ENCODE peak calls at places on chromosomes 12 and 14, in nine cellular contexts. R is GM23338, N is GM12892, H is breast epithelium, O is sigmoid colon, V is HCT116, K is suprapubic skin, Y is spleen, W is transverse colon. J is an unnamed sample.

GRCh38 chr12:28645436-28645835 is 455.2 kb downstream of the CCDC91 start:
- DNase-seq in R (no peak), N (no peak), H (no peak), O (no peak), V (no peak), K (peak), Y (no peak), W (no peak), J (no peak)

GRCh38 chr14:68958553-68958952 is 20.5 kb downstream of the ACTN1 start:
- DNase-seq in R (no peak), N (no peak), H (no peak), O (no peak), V (no peak), K (no peak), Y (no peak), W (no peak), J (no peak)

GRCh38 chr14:56300495-56300894 is 182.3 kb downstream of the PELI2 start:
- DNase-seq in R (no peak), N (no peak), H (no peak), O (no peak), V (no peak), K (no peak), Y (no peak), W (no peak), J (no peak)

GRCh38 chr12:91704446-91704845 is 441.2 kb downstream of the BTG1 start:
- DNase-seq in R (no peak), N (no peak), H (no peak), O (no peak), V (no peak), K (no peak), Y (no peak), W (no peak), J (no peak)

GRCh38 chr14:91305650-91306431 is 61.3 kb upstream of the GPR68 start:
- DNase-seq in R (peak), N (no peak), H (no peak), O (no peak), V (no peak), K (no peak), Y (peak), W (no peak), J (no peak)

GRCh38 chr12:28034271-28034670 is 61.7 kb upstream of the PTHLH start:
- DNase-seq in R (no peak), N (no peak), H (no peak), O (no peak), V (no peak), K (no peak), Y (no peak), W (no peak), J (no peak)

GRCh38 chr14:103483600-103483999 is 39.0 kb downstream of the CKB start:
- DNase-seq in R (no peak), N (no peak), H (no peak), O (no peak), V (no peak), K (no peak), Y (no peak), W (no peak), J (no peak)

GRCh38 chr12:104458645-104459555 is 2.2 kb downstream of the CHST11 start:
- DNase-seq in R (peak), N (no peak), H (no peak), O (no peak), V (no peak), K (no peak), Y (peak), W (peak), J (peak)

GRCh38 chr12:130656411-130656810 is 59.7 kb downstream of the RIMBP2 start:
- DNase-seq in R (no peak), N (no peak), H (no peak), O (no peak), V (no peak), K (no peak), Y (peak), W (no peak), J (no peak)

GRCh38 chr12:106924458-106924857 is 31.2 kb upstream of the TMEM263 start:
- DNase-seq in R (no peak), N (no peak), H (no peak), O (no peak), V (no peak), K (no peak), Y (no peak), W (no peak), J (no peak)

GRCh38 chr14:60561845-60562746 is 53.1 kb downstream of the SIX6 start:
- DNase-seq in R (peak), N (peak), H (no peak), O (peak), V (peak), K (no peak), Y (no peak), W (peak), J (peak)

GRCh38 chr12:89863332-89863938 is 154.8 kb upstream of the ATP2B1 start:
- DNase-seq in R (no peak), N (no peak), H (no peak), O (no peak), V (no peak), K (no peak), Y (no peak), W (no peak), J (no peak)

GRCh38 chr14:102182190-102182589 is 42.5 kb downstream of the WDR20 start:
- DNase-seq in R (no peak), N (no peak), H (no peak), O (no peak), V (no peak), K (no peak), Y (no peak), W (no peak), J (no peak)

GRCh38 chr14:94307410-94307992 is 14.4 kb upstream of the SERPINA10 start:
- DNase-seq in R (peak), N (no peak), H (no peak), O (no peak), V (peak), K (no peak), Y (no peak), W (no peak), J (no peak)

DNA sequence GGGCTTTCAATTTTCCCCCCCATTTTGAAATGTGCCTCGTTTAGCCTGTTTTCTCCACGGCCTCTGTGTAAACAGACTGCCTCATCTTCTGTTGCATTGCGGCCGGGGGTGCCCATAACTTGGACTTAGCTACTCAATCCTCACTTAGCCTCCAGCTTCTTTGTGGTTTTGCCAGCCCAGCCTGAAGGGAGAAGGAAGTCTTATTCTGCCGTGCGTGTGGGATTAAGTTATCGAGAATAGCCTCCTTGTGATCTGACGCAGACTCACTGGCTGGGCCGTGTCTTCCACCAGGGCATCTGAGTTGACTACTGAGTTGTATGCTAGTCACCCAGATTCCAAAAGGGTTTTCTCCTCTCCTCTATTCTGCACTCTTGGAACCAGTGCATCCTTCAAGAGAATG is 8.1 kb downstream of the PRKAB1 start:
- DNase-seq in R (no peak), N (no peak), H (no peak), O (no peak), V (no peak), K (no peak), Y (peak), W (no peak), J (no peak)
- TF ChIP-seq POLR2AphosphoS5 in R (no peak), N (no peak), H (no peak), O (no peak), V (no peak), K (no peak), Y (no peak), W (no peak), J (no peak)

GRCh38 chr12:51245476-51246253 is 7.0 kb downstream of the DAZAP2 start:
- DNase-seq in R (no peak), N (no peak), H (no peak), O (no peak), V (no peak), K (peak), Y (no peak), W (no peak), J (no peak)
- TF ChIP-seq POLR2AphosphoS5 in R (no peak), N (no peak), H (no peak), O (no peak), V (no peak), K (no peak), Y (no peak), W (no peak), J (no peak)

DNA sequence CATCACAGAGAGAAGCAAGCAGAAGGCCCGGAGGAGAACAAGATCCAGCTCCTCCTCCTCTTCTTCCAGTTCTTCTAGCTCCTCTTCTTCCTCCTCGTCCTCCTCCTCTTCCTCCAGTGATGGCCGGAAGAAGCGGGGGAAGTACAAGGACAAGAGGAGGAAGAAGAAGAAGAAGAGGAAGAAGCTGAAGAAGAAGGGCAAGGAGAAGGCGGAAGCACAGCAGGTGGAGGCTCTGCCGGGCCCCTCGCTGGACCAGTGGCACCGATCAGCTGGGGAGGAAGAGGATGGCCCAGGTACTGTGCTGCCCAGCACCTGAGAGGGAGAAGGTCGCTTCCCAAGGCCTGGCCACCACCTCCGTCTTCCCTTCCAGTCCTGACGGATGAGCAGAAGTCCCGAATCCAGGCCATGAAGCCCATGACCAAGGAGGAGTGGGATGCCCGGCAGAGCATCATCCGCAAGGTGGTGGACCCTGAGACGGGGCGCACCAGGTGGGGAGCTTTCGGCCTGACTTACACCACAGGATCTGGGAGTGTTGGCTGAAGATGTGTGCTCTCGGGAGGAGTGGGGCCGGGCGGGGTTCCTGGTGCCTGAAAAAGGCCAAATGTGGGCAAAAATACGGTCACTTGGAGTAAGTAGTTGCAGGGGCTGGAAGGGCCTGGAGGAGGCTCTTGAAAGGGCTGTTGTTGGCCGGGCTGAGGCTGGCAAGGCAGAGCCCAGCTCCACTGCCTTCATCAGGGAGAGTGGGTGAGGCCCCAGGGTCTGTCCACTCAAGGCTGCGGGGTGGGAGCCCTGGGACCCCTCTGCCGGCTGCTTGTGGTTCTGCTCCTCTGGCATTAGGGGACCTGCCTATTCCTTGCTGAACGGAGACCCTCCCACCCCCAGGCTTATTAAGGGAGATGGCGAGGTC is 1.4 kb downstream of the ARL6IP4 start:
- DNase-seq in R (no peak), N (no peak), H (no peak), O (no peak), V (no peak), K (peak), Y (peak), W (no peak), J (no peak)
- TF ChIP-seq POLR2AphosphoS5 in R (no peak), N (no peak), H (no peak), O (no peak), V (peak), K (no peak), Y (no peak), W (no peak), J (no peak)

GRCh38 chr12:56224102-56224701 is at the start of gene NABP2:
- DNase-seq in R (peak), N (peak), H (peak), O (peak), V (peak), K (peak), Y (peak), W (peak), J (peak)
- TF ChIP-seq POLR2AphosphoS5 in R (peak), N (peak), H (peak), O (peak), V (peak), K (peak), Y (peak), W (peak), J (peak)

DNA sequence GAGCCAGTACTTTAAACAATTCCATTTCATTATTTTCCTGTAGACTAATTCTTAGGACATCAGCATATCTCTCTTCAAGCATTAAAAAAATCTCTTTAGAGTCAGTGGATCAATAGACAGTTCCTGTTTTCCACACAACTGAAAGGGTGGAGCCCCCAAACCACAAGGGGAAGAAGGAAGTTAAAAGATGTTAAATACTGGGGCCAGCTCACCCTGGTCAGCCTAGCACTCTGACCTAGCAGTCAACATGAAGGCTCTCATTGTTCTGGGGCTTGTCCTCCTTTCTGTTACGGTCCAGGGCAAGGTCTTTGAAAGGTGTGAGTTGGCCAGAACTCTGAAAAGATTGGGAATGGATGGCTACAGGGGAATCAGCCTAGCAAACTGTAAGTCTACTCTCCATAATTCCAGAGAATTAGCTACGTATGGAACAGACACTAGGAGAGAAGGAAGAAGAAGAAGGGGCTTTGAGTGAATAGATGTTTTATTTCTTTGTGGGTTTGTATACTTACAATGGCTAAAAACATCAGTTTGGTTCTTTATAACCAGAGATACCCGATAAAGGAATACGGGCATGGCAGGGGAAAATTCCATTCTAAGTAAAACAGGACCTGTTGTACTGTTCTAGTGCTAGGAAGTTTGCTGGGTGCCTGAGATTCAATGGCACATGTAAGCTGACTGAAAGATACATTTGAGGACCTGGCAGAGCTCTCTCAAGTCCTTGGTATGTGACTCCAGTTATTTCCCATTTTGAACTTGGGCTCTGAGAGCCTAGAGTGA is at the start of gene LYZ:
- DNase-seq in R (peak), N (no peak), H (no peak), O (no peak), V (no peak), K (no peak), Y (no peak), W (peak), J (no peak)
- TF ChIP-seq POLR2AphosphoS5 in R (no peak), N (no peak), H (no peak), O (no peak), V (no peak), K (no peak), Y (no peak), W (no peak), J (no peak)

DNA sequence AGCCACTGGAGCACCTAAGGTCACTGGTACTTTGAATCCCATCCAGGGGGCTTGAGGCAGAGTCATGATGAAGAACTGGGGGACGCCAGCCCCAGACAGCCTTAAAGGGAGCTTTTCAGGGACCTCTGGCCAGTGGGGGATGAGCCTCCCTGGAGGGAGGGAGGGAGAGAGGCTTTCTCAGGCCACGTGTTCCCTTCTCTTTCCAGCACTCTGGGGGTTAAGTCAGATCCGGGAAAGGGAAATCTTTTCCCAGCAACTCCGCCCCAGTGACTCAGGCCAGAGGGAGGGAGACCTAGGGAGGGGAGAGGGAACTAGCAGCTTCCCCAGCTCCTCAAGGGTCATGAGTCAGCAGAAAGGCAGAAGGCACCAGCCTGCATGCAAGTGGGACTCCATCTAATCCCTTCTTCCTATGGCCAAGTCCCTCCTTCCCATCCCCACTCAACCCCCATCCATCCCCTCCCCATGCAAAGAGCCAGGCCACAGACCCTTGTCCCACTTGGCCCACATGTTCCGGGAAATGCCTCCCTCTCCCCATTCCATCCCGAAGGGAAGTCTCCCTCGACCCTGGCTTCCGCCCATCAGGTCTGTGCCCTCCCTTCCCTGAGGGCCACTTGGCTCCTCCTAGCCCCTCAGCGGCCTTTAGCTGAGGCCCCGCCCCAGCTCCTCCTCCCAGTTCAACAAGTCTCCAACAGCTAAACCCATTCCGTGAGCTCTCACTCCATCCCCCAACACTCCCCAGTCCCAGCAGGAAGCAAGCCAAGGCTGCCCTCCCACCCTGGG is 5.6 kb downstream of the TNFRSF1A start:
- DNase-seq in R (peak), N (no peak), H (peak), O (peak), V (peak), K (peak), Y (peak), W (peak), J (peak)
- TF ChIP-seq POLR2AphosphoS5 in R (peak), N (no peak), H (peak), O (peak), V (peak), K (peak), Y (peak), W (peak), J (peak)

GRCh38 chr12:14769462-14769836 is 33.8 kb downstream of the WBP11 start:
- DNase-seq in R (peak), N (peak), H (no peak), O (peak), V (no peak), K (peak), Y (peak), W (peak), J (peak)

GRCh38 chr12:14765398-14765797 is 37.9 kb downstream of the WBP11 start:
- DNase-seq in R (no peak), N (no peak), H (no peak), O (no peak), V (no peak), K (no peak), Y (no peak), W (no peak), J (no peak)

GRCh38 chr12:14768823-14769405 is 34.4 kb downstream of the WBP11 start:
- DNase-seq in R (peak), N (peak), H (no peak), O (peak), V (no peak), K (no peak), Y (peak), W (peak), J (no peak)

GRCh38 chr12:14766649-14767215 is 36.5 kb downstream of the WBP11 start:
- DNase-seq in R (no peak), N (no peak), H (no peak), O (no peak), V (no peak), K (no peak), Y (no peak), W (no peak), J (no peak)

DNA sequence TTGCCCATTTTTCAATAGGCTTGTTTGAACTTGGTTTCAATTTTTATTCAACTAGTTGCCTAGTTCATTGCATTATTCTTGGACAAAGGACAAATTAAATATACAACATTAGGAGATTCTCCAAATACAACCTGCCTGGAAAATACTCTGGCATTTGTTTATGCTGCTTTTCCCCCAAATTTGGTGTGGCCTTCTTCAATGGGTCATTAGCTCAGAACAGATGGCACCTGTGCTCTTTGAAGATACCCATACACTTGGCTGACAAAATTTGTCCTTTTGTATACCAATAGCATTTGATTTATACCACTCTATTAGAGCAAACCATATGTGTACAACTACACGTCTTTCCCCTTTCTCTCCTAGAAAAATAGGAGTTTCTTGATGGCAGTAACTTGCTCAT is 35.7 kb downstream of the WBP11 start:
- DNase-seq in R (no peak), N (no peak), H (no peak), O (no peak), V (no peak), K (no peak), Y (no peak), W (no peak), J (no peak)
- TF ChIP-seq POLR2AphosphoS5 in R (no peak), N (no peak), H (no peak), O (no peak), V (no peak), K (no peak), Y (no peak), W (no peak), J (no peak)

GRCh38 chr14:37262649-37263048 is 64.9 kb downstream of the MIPOL1 start:
- DNase-seq in R (peak), N (no peak), H (no peak), O (no peak), V (no peak), K (no peak), Y (no peak), W (no peak), J (no peak)
- TF ChIP-seq POLR2AphosphoS5 in R (no peak), N (no peak), H (no peak), O (no peak), V (no peak), K (no peak), Y (no peak), W (no peak), J (no peak)

DNA sequence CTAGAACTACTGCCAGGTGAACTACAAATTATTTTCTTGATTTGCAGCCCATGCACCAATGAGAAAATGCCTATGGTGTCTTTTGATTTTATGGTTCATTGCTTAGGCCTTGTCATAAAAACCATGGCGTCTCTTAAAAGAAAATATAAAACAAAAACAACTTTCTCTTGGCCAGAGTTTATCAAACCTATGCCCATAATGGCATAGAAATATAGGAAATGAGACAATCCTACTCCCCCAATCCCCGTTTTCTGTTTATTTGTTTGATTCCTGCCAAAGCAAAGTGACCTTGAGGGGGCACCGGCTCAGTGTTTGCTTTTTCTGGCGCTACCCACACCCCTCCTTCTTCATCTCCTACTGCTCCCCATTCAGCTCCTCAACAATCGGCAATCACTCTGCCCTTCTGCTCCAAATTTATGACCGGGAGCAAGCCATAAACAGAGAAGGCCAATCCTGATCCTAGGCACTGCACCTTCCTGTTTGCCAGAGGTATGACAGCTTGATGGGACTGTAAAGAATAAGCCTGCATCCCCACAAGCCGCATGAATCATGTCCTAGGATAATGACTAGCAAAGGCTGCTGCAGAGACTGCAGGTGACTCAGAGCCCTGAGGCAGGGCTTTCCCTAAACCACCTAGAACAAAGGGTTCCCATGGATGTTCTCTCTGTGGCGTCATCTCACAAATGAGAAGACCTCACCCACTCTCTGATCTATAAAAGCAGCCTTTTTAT is 874.9 kb downstream of the NRXN3 start:
- DNase-seq in R (peak), N (no peak), H (no peak), O (peak), V (no peak), K (no peak), Y (no peak), W (peak), J (peak)
- TF ChIP-seq POLR2AphosphoS5 in R (no peak), N (no peak), H (no peak), O (peak), V (no peak), K (no peak), Y (no peak), W (peak), J (peak)

J was measured in prostate gland.